ENCODE peak calls at places on chromosome 21, in nine cellular contexts. One of them, this sample, is unnamed. For H3K9me3, the result is how much of the 10 kb centered on the place peaks cover.

GRCh38 chr21:32726742-32727477 is 903 bp downstream of the SYNJ1 start:
- DNase-seq in CD8-positive, alpha-beta T cell: no peak
- DNase-seq in AG04450: no peak
- DNase-seq in tibial nerve: peak
- DNase-seq in heart left ventricle: peak
- DNase-seq in breast epithelium: peak
- DNase-seq in IMR-90: peak
- DNase-seq in HCT116: no peak
- DNase-seq in ovary: no peak
- DNase-seq in this sample: peak

GRCh38 chr21:45454081-45454923 is 49.3 kb downstream of the COL18A1 start:
- DNase-seq in CD8-positive, alpha-beta T cell: no peak
- DNase-seq in tibial nerve: no peak
- DNase-seq in HCT116: no peak
- DNase-seq in heart left ventricle: peak
- DNase-seq in AG04450: no peak
- DNase-seq in IMR-90: no peak
- DNase-seq in breast epithelium: no peak
- DNase-seq in ovary: peak
- DNase-seq in this sample: no peak

GRCh38 chr21:31198575-31198974 is 145.5 kb downstream of the TIAM1 start:
- DNase-seq in HCT116: peak
- DNase-seq in CD8-positive, alpha-beta T cell: no peak
- DNase-seq in heart left ventricle: no peak
- DNase-seq in tibial nerve: peak
- DNase-seq in IMR-90: peak
- DNase-seq in breast epithelium: no peak
- DNase-seq in ovary: no peak
- DNase-seq in AG04450: peak
- DNase-seq in this sample: peak

GRCh38 chr21:26130249-26130896 is 40.2 kb downstream of the APP start:
- DNase-seq in heart left ventricle: no peak
- DNase-seq in breast epithelium: no peak
- DNase-seq in IMR-90: peak
- DNase-seq in tibial nerve: no peak
- DNase-seq in ovary: no peak
- DNase-seq in CD8-positive, alpha-beta T cell: no peak
- DNase-seq in HCT116: no peak
- DNase-seq in AG04450: no peak
- DNase-seq in this sample: no peak

GRCh38 chr21:37904879-37905278 is 11.4 kb downstream of the KCNJ6 start:
- DNase-seq in IMR-90: no peak
- DNase-seq in HCT116: no peak
- DNase-seq in breast epithelium: no peak
- DNase-seq in heart left ventricle: peak
- DNase-seq in tibial nerve: no peak
- DNase-seq in CD8-positive, alpha-beta T cell: no peak
- DNase-seq in ovary: no peak
- DNase-seq in AG04450: no peak
- DNase-seq in this sample: no peak

GRCh38 chr21:16539041-16539440 is 809.3 kb downstream of the USP25 start:
- DNase-seq in ovary: no peak
- DNase-seq in tibial nerve: no peak
- DNase-seq in CD8-positive, alpha-beta T cell: no peak
- DNase-seq in heart left ventricle: no peak
- DNase-seq in AG04450: no peak
- DNase-seq in breast epithelium: no peak
- DNase-seq in IMR-90: no peak
- DNase-seq in HCT116: no peak
- DNase-seq in this sample: no peak

GRCh38 chr21:46603228-46603627 is 1.7 kb downstream of the S100B start:
- DNase-seq in AG04450: no peak
- DNase-seq in heart left ventricle: no peak
- DNase-seq in ovary: no peak
- DNase-seq in HCT116: no peak
- DNase-seq in IMR-90: no peak
- DNase-seq in tibial nerve: no peak
- DNase-seq in CD8-positive, alpha-beta T cell: no peak
- DNase-seq in breast epithelium: no peak
- DNase-seq in this sample: no peak

GRCh38 chr21:32319012-32319411 is 20.4 kb downstream of the MRAP start:
- DNase-seq in AG04450: no peak
- DNase-seq in tibial nerve: no peak
- DNase-seq in ovary: no peak
- DNase-seq in heart left ventricle: no peak
- DNase-seq in breast epithelium: no peak
- DNase-seq in HCT116: no peak
- DNase-seq in CD8-positive, alpha-beta T cell: no peak
- DNase-seq in IMR-90: no peak
- DNase-seq in this sample: no peak

GRCh38 chr21:31698461-31698860 is 33.5 kb downstream of the SCAF4 start:
- DNase-seq in tibial nerve: no peak
- DNase-seq in IMR-90: no peak
- DNase-seq in HCT116: no peak
- DNase-seq in AG04450: no peak
- DNase-seq in heart left ventricle: no peak
- DNase-seq in ovary: no peak
- DNase-seq in breast epithelium: no peak
- DNase-seq in CD8-positive, alpha-beta T cell: no peak
- DNase-seq in this sample: no peak

GRCh38 chr21:41142051-41142795 is 25.7 kb upstream of the BACE2 start:
- DNase-seq in HCT116: no peak
- DNase-seq in IMR-90: peak
- DNase-seq in breast epithelium: peak
- DNase-seq in heart left ventricle: no peak
- DNase-seq in AG04450: peak
- DNase-seq in ovary: no peak
- DNase-seq in CD8-positive, alpha-beta T cell: no peak
- DNase-seq in tibial nerve: peak
- DNase-seq in this sample: peak

GRCh38 chr21:23014021-23014420 is 2015.8 kb downstream of the NCAM2 start:
- DNase-seq in tibial nerve: no peak
- DNase-seq in CD8-positive, alpha-beta T cell: no peak
- DNase-seq in AG04450: no peak
- DNase-seq in ovary: no peak
- DNase-seq in breast epithelium: no peak
- DNase-seq in heart left ventricle: no peak
- DNase-seq in IMR-90: no peak
- DNase-seq in HCT116: no peak
- DNase-seq in this sample: no peak

GRCh38 chr21:23017989-23018388 is 2019.8 kb downstream of the NCAM2 start:
- DNase-seq in CD8-positive, alpha-beta T cell: no peak
- DNase-seq in ovary: no peak
- DNase-seq in HCT116: no peak
- DNase-seq in tibial nerve: no peak
- DNase-seq in IMR-90: no peak
- DNase-seq in breast epithelium: no peak
- DNase-seq in AG04450: no peak
- DNase-seq in heart left ventricle: no peak
- DNase-seq in this sample: no peak

GRCh38 chr21:23020969-23021368 is 2022.8 kb downstream of the NCAM2 start:
- DNase-seq in ovary: no peak
- DNase-seq in CD8-positive, alpha-beta T cell: no peak
- DNase-seq in HCT116: no peak
- DNase-seq in heart left ventricle: no peak
- DNase-seq in AG04450: no peak
- DNase-seq in breast epithelium: no peak
- DNase-seq in tibial nerve: no peak
- DNase-seq in IMR-90: no peak
- DNase-seq in this sample: no peak

DNA sequence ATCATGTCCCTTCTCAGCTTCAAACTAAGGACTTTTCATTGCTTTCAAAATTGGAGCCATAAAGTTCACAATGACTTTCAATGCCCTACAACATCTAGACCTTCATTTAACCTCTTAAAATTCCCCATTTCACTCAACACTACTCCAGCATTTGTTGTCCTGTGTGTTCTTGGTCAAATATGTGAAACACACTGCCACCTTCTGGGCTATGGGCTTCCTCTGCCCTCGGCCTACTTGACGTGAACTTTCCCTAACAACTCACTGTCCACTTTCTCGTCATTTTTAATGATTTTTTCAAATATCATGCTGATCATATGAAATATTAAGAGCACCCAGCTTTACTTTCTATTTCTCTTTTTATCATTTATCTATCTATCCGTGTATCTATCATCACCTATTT is 2018.4 kb downstream of the NCAM2 start:
- DNase-seq in tibial nerve: no peak
- DNase-seq in ovary: no peak
- DNase-seq in AG04450: no peak
- DNase-seq in heart left ventricle: no peak
- DNase-seq in breast epithelium: no peak
- DNase-seq in IMR-90: no peak
- DNase-seq in HCT116: no peak
- DNase-seq in CD8-positive, alpha-beta T cell: no peak
- DNase-seq in this sample: peak
- TF ChIP-seq CTCF in tibial nerve: no peak
- TF ChIP-seq CTCF in ovary: no peak
- TF ChIP-seq CTCF in AG04450: no peak
- TF ChIP-seq CTCF in heart left ventricle: no peak
- TF ChIP-seq CTCF in breast epithelium: no peak
- TF ChIP-seq CTCF in IMR-90: no peak
- TF ChIP-seq CTCF in HCT116: no peak
- TF ChIP-seq CTCF in CD8-positive, alpha-beta T cell: no peak
- TF ChIP-seq CTCF in this sample: peak

GRCh38 chr21:23021481-23021880 is 2023.3 kb downstream of the NCAM2 start:
- DNase-seq in heart left ventricle: no peak
- DNase-seq in breast epithelium: no peak
- DNase-seq in AG04450: no peak
- DNase-seq in IMR-90: no peak
- DNase-seq in HCT116: no peak
- DNase-seq in tibial nerve: no peak
- DNase-seq in CD8-positive, alpha-beta T cell: no peak
- DNase-seq in ovary: no peak
- DNase-seq in this sample: no peak
- H3K9me3 ChIP-seq in heart left ventricle: under half
- H3K9me3 ChIP-seq in breast epithelium: under half
- H3K9me3 ChIP-seq in AG04450: under half
- H3K9me3 ChIP-seq in IMR-90: under half
- H3K9me3 ChIP-seq in HCT116: under half
- H3K9me3 ChIP-seq in tibial nerve: under half
- H3K9me3 ChIP-seq in CD8-positive, alpha-beta T cell: under half
- H3K9me3 ChIP-seq in ovary: under half
- H3K9me3 ChIP-seq in this sample: under half

GRCh38 chr21:42237577-42237976 is 18.6 kb downstream of the ABCG1 start:
- DNase-seq in breast epithelium: no peak
- DNase-seq in tibial nerve: no peak
- DNase-seq in HCT116: no peak
- DNase-seq in AG04450: no peak
- DNase-seq in heart left ventricle: no peak
- DNase-seq in CD8-positive, alpha-beta T cell: peak
- DNase-seq in IMR-90: no peak
- DNase-seq in ovary: no peak
- DNase-seq in this sample: no peak

GRCh38 chr21:42239556-42239955 is 20.6 kb downstream of the ABCG1 start:
- DNase-seq in ovary: no peak
- DNase-seq in CD8-positive, alpha-beta T cell: no peak
- DNase-seq in HCT116: no peak
- DNase-seq in IMR-90: no peak
- DNase-seq in heart left ventricle: peak
- DNase-seq in breast epithelium: no peak
- DNase-seq in AG04450: no peak
- DNase-seq in tibial nerve: no peak
- DNase-seq in this sample: no peak

GRCh38 chr21:42238185-42238934 is 19.4 kb downstream of the ABCG1 start:
- DNase-seq in heart left ventricle: peak
- DNase-seq in HCT116: no peak
- DNase-seq in ovary: no peak
- DNase-seq in AG04450: no peak
- DNase-seq in CD8-positive, alpha-beta T cell: peak
- DNase-seq in IMR-90: no peak
- DNase-seq in breast epithelium: no peak
- DNase-seq in tibial nerve: no peak
- DNase-seq in this sample: no peak

GRCh38 chr21:42242611-42243010 is 23.7 kb downstream of the ABCG1 start:
- DNase-seq in CD8-positive, alpha-beta T cell: no peak
- DNase-seq in heart left ventricle: peak
- DNase-seq in IMR-90: no peak
- DNase-seq in tibial nerve: no peak
- DNase-seq in breast epithelium: no peak
- DNase-seq in ovary: no peak
- DNase-seq in AG04450: no peak
- DNase-seq in HCT116: no peak
- DNase-seq in this sample: no peak

DNA sequence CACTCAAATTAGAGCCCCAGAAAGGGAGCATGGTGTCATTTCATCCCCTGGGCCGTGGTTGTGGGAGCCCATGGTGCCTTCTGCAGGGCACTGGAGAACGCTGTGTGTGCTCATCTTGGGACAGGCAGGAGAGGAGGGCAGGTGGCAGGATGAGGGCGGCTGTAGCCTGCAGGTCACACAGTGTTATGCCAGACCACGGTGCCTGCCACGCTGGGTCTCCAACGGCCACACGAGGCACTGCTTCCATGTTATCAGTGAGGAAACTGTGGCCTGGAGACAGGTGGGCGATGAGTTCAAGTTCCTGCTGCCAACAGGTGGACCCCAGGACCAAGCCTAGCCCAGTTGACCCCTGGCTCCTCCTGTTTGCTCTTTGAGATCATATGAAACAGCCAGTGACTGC is 21.0 kb downstream of the ABCG1 start:
- DNase-seq in heart left ventricle: peak
- DNase-seq in tibial nerve: no peak
- DNase-seq in HCT116: no peak
- DNase-seq in IMR-90: no peak
- DNase-seq in CD8-positive, alpha-beta T cell: no peak
- DNase-seq in AG04450: no peak
- DNase-seq in ovary: no peak
- DNase-seq in breast epithelium: no peak
- DNase-seq in this sample: no peak
- TF ChIP-seq CTCF in heart left ventricle: no peak
- TF ChIP-seq CTCF in tibial nerve: no peak
- TF ChIP-seq CTCF in HCT116: no peak
- TF ChIP-seq CTCF in IMR-90: no peak
- TF ChIP-seq CTCF in CD8-positive, alpha-beta T cell: no peak
- TF ChIP-seq CTCF in AG04450: no peak
- TF ChIP-seq CTCF in ovary: no peak
- TF ChIP-seq CTCF in breast epithelium: no peak
- TF ChIP-seq CTCF in this sample: no peak

DNA sequence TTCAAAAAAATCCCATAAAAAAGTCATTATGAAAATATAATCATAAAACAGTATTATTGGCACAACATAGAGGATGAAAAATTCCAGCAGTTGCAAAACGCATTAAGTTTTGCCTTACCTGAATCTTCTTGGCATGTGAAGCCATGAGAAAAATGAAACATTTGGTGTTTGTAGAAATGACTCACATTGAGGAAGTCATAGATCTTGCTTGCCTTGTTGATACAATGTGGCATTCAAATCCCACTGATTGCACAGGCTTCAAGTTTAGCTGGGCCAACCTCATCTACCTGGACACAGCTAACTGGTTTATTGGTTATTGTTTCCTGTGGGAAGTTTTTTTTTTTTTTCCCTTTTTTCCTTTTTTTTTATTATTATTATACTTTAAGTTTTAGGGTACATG is 168.9 kb upstream of the C21orf91 start:
- DNase-seq in ovary: no peak
- DNase-seq in HCT116: no peak
- DNase-seq in CD8-positive, alpha-beta T cell: no peak
- DNase-seq in heart left ventricle: no peak
- DNase-seq in IMR-90: no peak
- DNase-seq in tibial nerve: no peak
- DNase-seq in breast epithelium: no peak
- DNase-seq in AG04450: no peak
- DNase-seq in this sample: no peak
- H3K9me3 ChIP-seq in ovary: under half
- H3K9me3 ChIP-seq in HCT116: under half
- H3K9me3 ChIP-seq in CD8-positive, alpha-beta T cell: under half
- H3K9me3 ChIP-seq in heart left ventricle: under half
- H3K9me3 ChIP-seq in IMR-90: under half
- H3K9me3 ChIP-seq in tibial nerve: under half
- H3K9me3 ChIP-seq in breast epithelium: under half
- H3K9me3 ChIP-seq in AG04450: under half
- H3K9me3 ChIP-seq in this sample: under half

GRCh38 chr21:34129039-34129891 is 55.9 kb downstream of the MRPS6 start:
- DNase-seq in AG04450: peak
- DNase-seq in ovary: peak
- DNase-seq in heart left ventricle: peak
- DNase-seq in HCT116: no peak
- DNase-seq in CD8-positive, alpha-beta T cell: peak
- DNase-seq in breast epithelium: no peak
- DNase-seq in IMR-90: peak
- DNase-seq in tibial nerve: peak
- DNase-seq in this sample: no peak
- TF ChIP-seq CTCF in AG04450: peak
- TF ChIP-seq CTCF in ovary: no peak
- TF ChIP-seq CTCF in heart left ventricle: peak
- TF ChIP-seq CTCF in HCT116: no peak
- TF ChIP-seq CTCF in CD8-positive, alpha-beta T cell: peak
- TF ChIP-seq CTCF in breast epithelium: no peak
- TF ChIP-seq CTCF in IMR-90: peak
- TF ChIP-seq CTCF in tibial nerve: peak
- TF ChIP-seq CTCF in this sample: no peak

This sample was measured in Caco-2.